ENCODE peak calls at places on chromosomes 5 and 9, in six cellular contexts. F is pancreas; S is T-helper 22 cell; O is bronchial epithelial cell; K is stimulated activated naive CD4-positive, alpha-beta T cell; M is HepG2. N is an unnamed sample.

GRCh38 chr9:69060766-69061165 is 25.2 kb downstream of the FXN start:
- DNase-seq in F (no peak), S (no peak), O (no peak), K (no peak), M (no peak), N (no peak)

GRCh38 chr5:178240341-178240741 is 7.7 kb upstream of the PHYKPL start:
- DNase-seq in F (no peak), S (no peak), O (no peak), K (no peak), M (no peak), N (no peak)

GRCh38 chr9:127185931-127186781 is 63.7 kb upstream of the ANGPTL2 start:
- DNase-seq in F (peak), S (no peak), O (no peak), K (no peak), M (peak), N (peak)

GRCh38 chr9:108580021-108580439 is 275.8 kb downstream of the ACTL7B start:
- DNase-seq in F (no peak), S (no peak), O (peak), K (no peak), M (peak), N (no peak)

GRCh38 chr5:90000351-90000750 is 409.2 kb downstream of the CETN3 start:
- DNase-seq in F (no peak), S (no peak), O (no peak), K (no peak), M (no peak), N (no peak)

GRCh38 chr5:148904440-148904839 is 78.0 kb downstream of the ADRB2 start:
- DNase-seq in F (no peak), S (no peak), O (no peak), K (no peak), M (no peak), N (peak)

GRCh38 chr5:157072508-157072907 is 13.6 kb upstream of the HAVCR1 start:
- DNase-seq in F (no peak), S (no peak), O (no peak), K (no peak), M (no peak), N (no peak)

GRCh38 chr5:41794478-41794877 is 75.7 kb downstream of the OXCT1 start:
- DNase-seq in F (no peak), S (no peak), O (peak), K (no peak), M (peak), N (no peak)

GRCh38 chr9:9112001-9112725 is 1312.6 kb upstream of the DMAC1 start:
- DNase-seq in F (no peak), S (no peak), O (no peak), K (no peak), M (no peak), N (no peak)